ENCODE peak calls at places on chromosomes 13 and 19, in seven cellular contexts. One of them, this sample, is unnamed.

GRCh38 chr19:39590265-39590664 is 12.1 kb upstream of the LGALS13 start:
- DNase-seq in thoracic aorta: no peak
- DNase-seq in A549: no peak
- DNase-seq in tibial artery: no peak
- DNase-seq in lung: no peak
- DNase-seq in uterus: no peak
- DNase-seq in mammary epithelial cell: no peak
- DNase-seq in this sample: no peak

GRCh38 chr19:24059572-24060295 is 27.3 kb upstream of the ZNF254 start:
- DNase-seq in mammary epithelial cell: no peak
- DNase-seq in lung: no peak
- DNase-seq in tibial artery: no peak
- DNase-seq in thoracic aorta: no peak
- DNase-seq in A549: no peak
- DNase-seq in uterus: no peak
- DNase-seq in this sample: no peak

GRCh38 chr13:39881887-39882286 is 226.4 kb downstream of the COG6 start:
- DNase-seq in lung: no peak
- DNase-seq in thoracic aorta: no peak
- DNase-seq in tibial artery: no peak
- DNase-seq in uterus: no peak
- DNase-seq in A549: no peak
- DNase-seq in mammary epithelial cell: peak; percentile 14
- DNase-seq in this sample: no peak

GRCh38 chr19:17266589-17266974 is 661 bp upstream of the BABAM1 start:
- DNase-seq in tibial artery: no peak
- DNase-seq in thoracic aorta: no peak
- DNase-seq in lung: no peak
- DNase-seq in uterus: no peak
- DNase-seq in mammary epithelial cell: no peak
- DNase-seq in A549: no peak
- DNase-seq in this sample: no peak

GRCh38 chr13:79190932-79191331 is 215.1 kb downstream of the RBM26 start:
- DNase-seq in lung: no peak
- DNase-seq in thoracic aorta: no peak
- DNase-seq in tibial artery: no peak
- DNase-seq in uterus: no peak
- DNase-seq in mammary epithelial cell: no peak
- DNase-seq in A549: no peak
- DNase-seq in this sample: no peak

GRCh38 chr19:58586131-58586765 is 13.1 kb upstream of the MZF1 start:
- DNase-seq in uterus: no peak
- DNase-seq in lung: no peak
- DNase-seq in A549: no peak
- DNase-seq in thoracic aorta: no peak
- DNase-seq in tibial artery: no peak
- DNase-seq in mammary epithelial cell: no peak
- DNase-seq in this sample: no peak

GRCh38 chr13:40031031-40031430 is 375.6 kb downstream of the COG6 start:
- DNase-seq in thoracic aorta: no peak
- DNase-seq in mammary epithelial cell: peak; percentile 35
- DNase-seq in tibial artery: no peak
- DNase-seq in uterus: no peak
- DNase-seq in lung: no peak
- DNase-seq in A549: no peak
- DNase-seq in this sample: no peak

GRCh38 chr13:79711631-79712030 is 230.7 kb downstream of the NDFIP2 start:
- DNase-seq in A549: no peak
- DNase-seq in uterus: no peak
- DNase-seq in thoracic aorta: no peak
- DNase-seq in mammary epithelial cell: no peak
- DNase-seq in tibial artery: no peak
- DNase-seq in lung: no peak
- DNase-seq in this sample: no peak

GRCh38 chr13:27264181-27264580 is 6.4 kb upstream of the RASL11A start:
- DNase-seq in A549: no peak
- DNase-seq in tibial artery: no peak
- DNase-seq in lung: no peak
- DNase-seq in mammary epithelial cell: no peak
- DNase-seq in thoracic aorta: no peak
- DNase-seq in uterus: no peak
- DNase-seq in this sample: peak; percentile 33

GRCh38 chr19:7830272-7830771 is 304 bp downstream of the EVI5L start:
- DNase-seq in lung: no peak
- DNase-seq in tibial artery: no peak
- DNase-seq in thoracic aorta: no peak
- DNase-seq in uterus: peak; percentile 44
- DNase-seq in mammary epithelial cell: no peak
- DNase-seq in A549: no peak
- DNase-seq in this sample: peak; percentile 28

GRCh38 chr13:30504081-30504480 is 38.3 kb upstream of the HMGB1 start:
- DNase-seq in tibial artery: no peak
- DNase-seq in thoracic aorta: no peak
- DNase-seq in uterus: no peak
- DNase-seq in mammary epithelial cell: no peak
- DNase-seq in A549: no peak
- DNase-seq in lung: no peak
- DNase-seq in this sample: no peak

DNA sequence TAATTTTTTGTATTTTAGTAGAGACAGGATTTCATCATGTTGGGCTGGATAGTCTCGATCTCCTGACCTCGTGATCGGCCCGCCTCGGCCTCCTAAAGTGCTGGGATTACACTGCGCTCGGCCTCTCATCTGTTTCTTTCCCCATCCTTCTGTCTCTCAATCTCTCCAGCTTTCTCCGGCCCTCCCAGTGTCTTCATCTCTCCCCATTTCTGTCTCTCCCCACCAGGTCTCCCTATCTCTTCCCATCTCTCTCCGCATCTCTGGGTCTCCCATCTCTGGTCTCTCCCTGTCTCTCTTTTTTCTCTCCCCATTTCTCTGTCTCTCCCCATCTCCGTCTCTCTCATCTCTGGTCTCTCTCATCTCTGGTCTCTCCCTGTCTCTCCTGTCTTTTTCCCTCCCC is 12.2 kb upstream of the NFIX start:
- DNase-seq in A549: no peak
- DNase-seq in uterus: no peak
- DNase-seq in thoracic aorta: no peak
- DNase-seq in tibial artery: no peak
- DNase-seq in mammary epithelial cell: no peak
- DNase-seq in lung: no peak
- DNase-seq in this sample: no peak
- H3K27ac ChIP-seq in A549: peak overlapping the region; percentile 84
- H3K27ac ChIP-seq in uterus: peak overlapping the region; percentile 45
- H3K27ac ChIP-seq in thoracic aorta: no peak overlapping the region
- H3K27ac ChIP-seq in tibial artery: peak overlapping the region; percentile 36
- H3K27ac ChIP-seq in mammary epithelial cell: peak overlapping the region; percentile 50
- H3K27ac ChIP-seq in lung: no peak overlapping the region
- H3K27ac ChIP-seq in this sample: no peak overlapping the region

DNA sequence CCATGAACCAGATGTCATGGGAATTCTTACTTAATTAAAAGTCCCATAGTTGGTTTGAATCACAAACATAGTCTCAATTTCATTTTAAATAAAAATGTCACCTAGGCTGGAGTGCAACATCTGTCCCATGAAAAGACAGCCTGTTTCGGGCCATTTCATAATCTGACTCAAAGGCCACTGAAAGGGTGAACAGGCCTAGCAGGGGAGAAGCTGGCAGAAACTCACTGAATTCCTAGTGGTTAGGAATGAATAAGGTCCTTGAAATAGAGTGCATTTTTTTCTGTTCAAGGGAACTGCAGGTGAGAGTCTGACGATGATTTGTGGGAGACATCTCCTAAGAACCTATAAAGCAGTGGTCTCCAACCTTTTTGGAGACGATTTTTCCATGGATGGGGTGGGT is 44.0 kb upstream of the PCCA start:
- DNase-seq in uterus: no peak
- DNase-seq in tibial artery: no peak
- DNase-seq in mammary epithelial cell: no peak
- DNase-seq in lung: no peak
- DNase-seq in thoracic aorta: no peak
- DNase-seq in A549: no peak
- DNase-seq in this sample: no peak
- H3K27ac ChIP-seq in uterus: no peak overlapping the region
- H3K27ac ChIP-seq in tibial artery: no peak overlapping the region
- H3K27ac ChIP-seq in mammary epithelial cell: no peak overlapping the region
- H3K27ac ChIP-seq in lung: no peak overlapping the region
- H3K27ac ChIP-seq in thoracic aorta: no peak overlapping the region
- H3K27ac ChIP-seq in A549: no peak overlapping the region
- H3K27ac ChIP-seq in this sample: no peak overlapping the region

DNA sequence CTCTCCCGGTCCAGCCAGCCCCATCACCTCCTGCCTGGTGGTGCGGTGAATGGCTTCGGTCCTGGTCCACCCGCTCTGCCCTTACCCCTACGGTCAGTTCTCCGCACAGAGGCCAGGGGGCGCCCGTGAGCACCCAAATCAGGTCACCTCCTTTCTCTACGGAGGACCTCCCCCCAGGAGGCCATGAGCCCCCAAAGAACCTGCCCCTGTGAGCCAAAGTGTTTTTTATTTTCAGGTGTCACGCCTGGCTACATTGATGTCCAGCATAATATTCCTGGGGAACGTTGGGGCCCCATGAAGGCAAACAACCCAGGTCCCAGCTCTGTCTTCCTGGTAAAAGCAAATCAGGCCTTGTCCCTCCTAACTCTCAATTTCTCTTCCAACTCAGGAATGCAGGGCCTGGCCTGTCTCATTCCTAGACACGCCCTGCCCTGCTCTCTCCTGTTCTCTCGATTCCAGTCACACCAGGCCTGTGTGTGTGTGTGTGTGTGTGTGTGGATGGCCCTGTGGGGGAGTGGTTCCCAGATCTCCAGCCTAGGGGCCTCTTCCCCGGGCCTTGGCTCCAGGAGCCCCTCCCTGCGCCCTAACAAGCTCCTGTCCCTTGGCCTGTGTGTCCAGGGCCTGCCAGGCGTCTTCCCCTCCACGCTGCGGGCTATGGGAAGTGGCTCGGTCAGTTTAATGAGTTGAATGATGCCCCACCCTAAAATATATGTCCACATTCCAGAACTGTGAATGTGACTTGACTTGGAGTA is 9.7 kb upstream of the GIPC1 start:
- DNase-seq in mammary epithelial cell: peak; percentile 93
- DNase-seq in thoracic aorta: no peak
- DNase-seq in tibial artery: no peak
- DNase-seq in A549: peak; percentile 95
- DNase-seq in uterus: no peak
- DNase-seq in lung: peak; percentile 84
- DNase-seq in this sample: peak; percentile 51
- H3K27ac ChIP-seq in mammary epithelial cell: peak overlapping the region; percentile 96
- H3K27ac ChIP-seq in thoracic aorta: no peak overlapping the region
- H3K27ac ChIP-seq in tibial artery: no peak overlapping the region
- H3K27ac ChIP-seq in A549: peak overlapping the region; percentile 100
- H3K27ac ChIP-seq in uterus: no peak overlapping the region
- H3K27ac ChIP-seq in lung: peak overlapping the region; percentile 87
- H3K27ac ChIP-seq in this sample: no peak overlapping the region

DNA sequence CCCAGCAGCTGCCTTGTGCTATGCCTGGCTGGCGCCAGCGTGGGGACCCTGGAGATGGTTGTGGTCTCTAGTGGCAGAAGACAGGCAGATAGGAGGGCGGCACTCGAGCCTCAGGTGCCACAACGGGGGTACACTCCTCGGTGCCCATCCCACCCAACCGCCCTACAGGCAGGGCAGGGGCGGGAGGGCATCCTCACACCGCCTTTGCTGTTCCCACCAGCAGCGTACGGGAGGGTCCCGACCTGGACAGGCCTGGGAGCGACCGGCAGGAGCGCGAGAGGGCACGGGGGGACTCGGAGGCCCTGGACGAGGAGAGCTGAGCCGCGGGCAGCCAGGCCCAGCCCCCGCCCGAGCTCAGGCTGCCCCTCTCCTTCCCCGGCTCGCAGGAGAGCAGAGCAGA is 16.6 kb downstream of the PLIN4 start:
- DNase-seq in tibial artery: no peak
- DNase-seq in lung: no peak
- DNase-seq in mammary epithelial cell: no peak
- DNase-seq in uterus: no peak
- DNase-seq in thoracic aorta: no peak
- DNase-seq in A549: no peak
- DNase-seq in this sample: no peak
- H3K27ac ChIP-seq in tibial artery: no peak overlapping the region
- H3K27ac ChIP-seq in lung: no peak overlapping the region
- H3K27ac ChIP-seq in mammary epithelial cell: no peak overlapping the region
- H3K27ac ChIP-seq in uterus: no peak overlapping the region
- H3K27ac ChIP-seq in thoracic aorta: no peak overlapping the region
- H3K27ac ChIP-seq in A549: no peak overlapping the region
- H3K27ac ChIP-seq in this sample: no peak overlapping the region

GRCh38 chr19:2064395-2064787 is 13.3 kb upstream of the MKNK2 start:
- DNase-seq in A549: no peak
- DNase-seq in thoracic aorta: no peak
- DNase-seq in uterus: no peak
- DNase-seq in mammary epithelial cell: no peak
- DNase-seq in lung: no peak
- DNase-seq in tibial artery: no peak
- DNase-seq in this sample: no peak
- H3K27ac ChIP-seq in A549: peak overlapping the region; percentile 67
- H3K27ac ChIP-seq in thoracic aorta: no peak overlapping the region
- H3K27ac ChIP-seq in uterus: peak overlapping the region; percentile 55
- H3K27ac ChIP-seq in mammary epithelial cell: no peak overlapping the region
- H3K27ac ChIP-seq in lung: peak overlapping the region; percentile 50
- H3K27ac ChIP-seq in tibial artery: peak overlapping the region; percentile 84
- H3K27ac ChIP-seq in this sample: peak overlapping the region; percentile 95

DNA sequence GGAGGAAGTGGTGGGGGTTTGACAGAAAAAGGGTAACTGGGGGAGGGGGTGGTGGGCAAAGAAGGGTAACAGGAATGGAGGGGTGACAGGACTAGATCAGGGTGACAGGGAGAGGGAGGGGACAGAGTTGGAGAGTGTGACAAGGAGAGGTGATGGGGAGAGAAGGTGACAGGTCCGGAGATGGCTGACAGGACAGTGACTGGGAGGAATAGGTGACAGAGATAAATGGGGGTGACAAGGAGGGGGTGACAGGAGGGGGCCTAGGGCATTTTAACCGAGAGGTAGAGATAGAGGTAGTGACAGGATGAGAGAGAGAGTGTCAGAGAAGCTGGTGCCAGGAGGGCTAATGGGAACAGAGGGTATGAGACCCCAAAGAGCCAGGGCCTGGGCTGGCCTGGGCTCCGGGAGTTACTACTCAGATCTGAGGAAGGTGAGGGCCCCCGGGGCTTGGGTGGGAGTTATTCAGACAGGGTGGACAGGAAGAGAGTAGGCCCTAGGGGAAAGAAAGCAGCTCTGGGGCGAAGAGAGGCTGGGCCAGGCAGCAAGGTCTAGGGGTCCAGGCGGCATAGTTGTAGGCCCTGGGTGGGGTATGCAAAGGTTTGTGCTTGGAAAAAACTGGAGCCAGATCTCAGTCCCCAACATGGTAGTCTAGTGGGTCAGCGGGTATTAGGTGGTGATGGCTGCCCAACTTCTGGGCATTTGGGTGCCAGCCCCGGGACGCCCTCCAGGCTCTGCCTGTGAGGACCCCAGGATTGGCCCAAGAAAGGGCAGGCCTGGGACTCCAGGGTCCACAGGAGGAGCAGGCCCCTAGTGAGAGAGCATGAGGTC is 680 bp downstream of the CIC start:
- DNase-seq in thoracic aorta: no peak
- DNase-seq in tibial artery: peak; percentile 68
- DNase-seq in A549: no peak
- DNase-seq in uterus: peak; percentile 46
- DNase-seq in mammary epithelial cell: no peak
- DNase-seq in lung: peak; percentile 30
- DNase-seq in this sample: no peak
- H3K27ac ChIP-seq in thoracic aorta: peak overlapping the region; percentile 85
- H3K27ac ChIP-seq in tibial artery: peak overlapping the region; percentile 97
- H3K27ac ChIP-seq in A549: peak overlapping the region; percentile 87
- H3K27ac ChIP-seq in uterus: peak overlapping the region; percentile 91
- H3K27ac ChIP-seq in mammary epithelial cell: peak overlapping the region; percentile 97
- H3K27ac ChIP-seq in lung: peak overlapping the region; percentile 96
- H3K27ac ChIP-seq in this sample: peak overlapping the region; percentile 70

This sample was measured in heart right ventricle.